ENCODE peak calls at places on chromosome 20, in five cellular contexts. One of them, this sample, is unnamed. For H3K4me1, the result is how much of the 10 kb centered on the place peaks cover.

GRCh38 chr20:31606928-31607639 is 2.0 kb downstream of the ID1 start:
- DNase-seq in H1: peak
- DNase-seq in ovary: no peak
- DNase-seq in thyroid gland: peak
- DNase-seq in spleen: no peak
- DNase-seq in this sample: no peak

GRCh38 chr20:32470025-32470861 is 112.1 kb downstream of the ASXL1 start:
- DNase-seq in H1: peak
- DNase-seq in thyroid gland: peak
- DNase-seq in ovary: peak
- DNase-seq in spleen: peak
- DNase-seq in this sample: peak

GRCh38 chr20:32611286-32611685 is 26.2 kb upstream of the NOL4L start:
- DNase-seq in ovary: no peak
- DNase-seq in spleen: no peak
- DNase-seq in H1: no peak
- DNase-seq in thyroid gland: no peak
- DNase-seq in this sample: no peak

GRCh38 chr20:9359561-9360308 is 154.7 kb upstream of the LAMP5 start:
- DNase-seq in spleen: no peak
- DNase-seq in thyroid gland: peak
- DNase-seq in ovary: peak
- DNase-seq in H1: peak
- DNase-seq in this sample: peak

GRCh38 chr20:45946149-45946970 is 11.9 kb downstream of the PCIF1 start:
- DNase-seq in ovary: peak
- DNase-seq in thyroid gland: peak
- DNase-seq in spleen: peak
- DNase-seq in H1: no peak
- DNase-seq in this sample: peak

GRCh38 chr20:19832875-19833274 is 74.8 kb downstream of the RIN2 start:
- DNase-seq in H1: no peak
- DNase-seq in spleen: no peak
- DNase-seq in thyroid gland: no peak
- DNase-seq in ovary: no peak
- DNase-seq in this sample: no peak

GRCh38 chr20:2709205-2709981 is 16.8 kb downstream of the EBF4 start:
- DNase-seq in ovary: no peak
- DNase-seq in spleen: no peak
- DNase-seq in thyroid gland: peak
- DNase-seq in H1: no peak
- DNase-seq in this sample: no peak

GRCh38 chr20:44091026-44091425 is 96.0 kb downstream of the JPH2 start:
- DNase-seq in H1: no peak
- DNase-seq in spleen: no peak
- DNase-seq in ovary: no peak
- DNase-seq in thyroid gland: no peak
- DNase-seq in this sample: no peak

GRCh38 chr20:13054011-13054410 is 45.2 kb downstream of the SPTLC3 start:
- DNase-seq in spleen: no peak
- DNase-seq in thyroid gland: no peak
- DNase-seq in H1: no peak
- DNase-seq in ovary: no peak
- DNase-seq in this sample: no peak

GRCh38 chr20:63979549-63980316 is at the start of gene SAMD10:
- DNase-seq in H1: peak
- DNase-seq in thyroid gland: peak
- DNase-seq in spleen: peak
- DNase-seq in ovary: no peak
- DNase-seq in this sample: peak

GRCh38 chr20:8633366-8633765 is 435.5 kb upstream of the PLCB4 start:
- DNase-seq in H1: no peak
- DNase-seq in spleen: no peak
- DNase-seq in ovary: no peak
- DNase-seq in thyroid gland: no peak
- DNase-seq in this sample: no peak

GRCh38 chr20:47825011-47825762 is 39.9 kb upstream of the SULF2 start:
- DNase-seq in ovary: no peak
- DNase-seq in spleen: peak
- DNase-seq in thyroid gland: no peak
- DNase-seq in H1: no peak
- DNase-seq in this sample: no peak

GRCh38 chr20:50014570-50015562 is 32.1 kb downstream of the SNAI1 start:
- DNase-seq in thyroid gland: no peak
- DNase-seq in ovary: no peak
- DNase-seq in H1: no peak
- DNase-seq in spleen: no peak
- DNase-seq in this sample: no peak

GRCh38 chr20:40339661-40340449 is 349.2 kb downstream of the MAFB start:
- DNase-seq in thyroid gland: peak
- DNase-seq in ovary: no peak
- DNase-seq in spleen: peak
- DNase-seq in H1: no peak
- DNase-seq in this sample: no peak

GRCh38 chr20:38171301-38172010 is 6.4 kb upstream of the TGM2 start:
- DNase-seq in thyroid gland: no peak
- DNase-seq in H1: no peak
- DNase-seq in spleen: no peak
- DNase-seq in ovary: no peak
- DNase-seq in this sample: no peak

GRCh38 chr20:63900373-63900772 is 5.4 kb downstream of the DNAJC5 start:
- DNase-seq in ovary: no peak
- DNase-seq in H1: no peak
- DNase-seq in spleen: no peak
- DNase-seq in thyroid gland: no peak
- DNase-seq in this sample: no peak

GRCh38 chr20:41619360-41620115 is 1.4 kb upstream of the CHD6 start:
- DNase-seq in H1: no peak
- DNase-seq in spleen: no peak
- DNase-seq in ovary: no peak
- DNase-seq in thyroid gland: no peak
- DNase-seq in this sample: no peak

GRCh38 chr20:3658708-3659491 is 4.3 kb downstream of the GFRA4 start:
- DNase-seq in thyroid gland: no peak
- DNase-seq in H1: no peak
- DNase-seq in ovary: no peak
- DNase-seq in spleen: peak
- DNase-seq in this sample: no peak

GRCh38 chr20:37418591-37418990 is 72.7 kb downstream of the SRC start:
- DNase-seq in thyroid gland: no peak
- DNase-seq in spleen: no peak
- DNase-seq in H1: no peak
- DNase-seq in ovary: no peak
- DNase-seq in this sample: no peak

GRCh38 chr20:57089701-57090144 is 176.7 kb downstream of the BMP7 start:
- DNase-seq in thyroid gland: peak
- DNase-seq in ovary: peak
- DNase-seq in spleen: peak
- DNase-seq in H1: peak
- DNase-seq in this sample: peak

GRCh38 chr20:37911838-37912273 is 8.9 kb downstream of the VSTM2L start:
- DNase-seq in spleen: no peak
- DNase-seq in H1: peak
- DNase-seq in ovary: peak
- DNase-seq in thyroid gland: no peak
- DNase-seq in this sample: peak

GRCh38 chr20:33900515-33901131 is 89.5 kb downstream of the CHMP4B start:
- DNase-seq in thyroid gland: no peak
- DNase-seq in ovary: no peak
- DNase-seq in H1: no peak
- DNase-seq in spleen: no peak
- DNase-seq in this sample: no peak

GRCh38 chr20:53597521-53598120 is 4.0 kb upstream of the ZNF217 start:
- DNase-seq in spleen: no peak
- DNase-seq in ovary: no peak
- DNase-seq in H1: no peak
- DNase-seq in thyroid gland: no peak
- DNase-seq in this sample: no peak

DNA sequence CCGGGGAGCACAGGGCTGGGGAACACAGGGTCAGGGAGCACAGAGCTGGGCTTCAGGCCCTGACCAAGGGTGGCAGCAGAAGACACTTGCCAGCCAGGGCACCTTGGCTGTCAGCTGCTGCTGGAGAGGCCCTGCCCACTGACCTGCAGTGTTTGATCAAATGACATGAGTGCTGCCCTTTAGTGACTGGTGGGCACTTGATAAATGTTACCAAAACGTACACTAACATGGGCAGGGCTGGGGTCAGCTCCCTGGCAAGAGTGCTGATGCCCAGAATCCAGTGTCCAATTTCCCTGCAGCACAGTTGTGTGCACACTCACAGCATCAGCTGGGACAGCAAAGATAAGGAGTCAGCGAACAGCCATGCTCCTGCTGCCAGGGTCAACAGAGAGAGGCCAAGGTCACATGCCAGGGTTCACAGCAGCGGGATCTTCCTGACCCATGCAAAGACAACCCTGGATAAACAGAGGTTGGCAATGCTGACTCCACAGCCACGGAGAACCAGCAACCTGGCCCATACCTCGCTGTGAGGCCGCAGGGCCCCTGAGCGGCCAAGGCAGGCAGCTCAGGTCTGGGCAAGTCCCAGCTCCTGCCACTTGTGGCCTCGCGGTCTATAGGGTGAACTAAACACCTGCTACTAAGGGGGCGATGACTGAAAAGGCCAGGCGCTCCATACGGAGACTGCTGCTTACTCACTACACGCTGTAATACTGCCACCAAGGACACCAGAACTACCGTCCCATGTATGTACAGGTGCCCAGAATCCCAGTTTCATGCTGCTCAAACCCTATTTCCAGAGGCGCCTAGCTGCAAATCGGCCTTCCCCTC is 46.3 kb downstream of the NINL start:
- DNase-seq in ovary: no peak
- DNase-seq in thyroid gland: no peak
- DNase-seq in spleen: no peak
- DNase-seq in H1: no peak
- DNase-seq in this sample: no peak
- H3K4me1 ChIP-seq in ovary: under half
- H3K4me1 ChIP-seq in thyroid gland: under half
- H3K4me1 ChIP-seq in spleen: under half
- H3K4me1 ChIP-seq in H1: under half
- H3K4me1 ChIP-seq in this sample: under half

GRCh38 chr20:327041-327945 is 1.9 kb downstream of the SOX12 start:
- DNase-seq in spleen: peak
- DNase-seq in H1: peak
- DNase-seq in thyroid gland: peak
- DNase-seq in ovary: peak
- DNase-seq in this sample: peak

GRCh38 chr20:325889-326644 is 715 bp downstream of the SOX12 start:
- DNase-seq in ovary: peak
- DNase-seq in thyroid gland: peak
- DNase-seq in H1: peak
- DNase-seq in spleen: peak
- DNase-seq in this sample: peak

GRCh38 chr20:325043-325888 is at the start of gene SOX12:
- DNase-seq in thyroid gland: peak
- DNase-seq in ovary: peak
- DNase-seq in spleen: peak
- DNase-seq in H1: peak
- DNase-seq in this sample: peak

GRCh38 chr20:326645-327031 is 1.3 kb downstream of the SOX12 start:
- DNase-seq in thyroid gland: peak
- DNase-seq in H1: no peak
- DNase-seq in spleen: peak
- DNase-seq in ovary: no peak
- DNase-seq in this sample: peak

GRCh38 chr20:324177-325042 is 942 bp upstream of the SOX12 start:
- DNase-seq in ovary: peak
- DNase-seq in spleen: peak
- DNase-seq in H1: peak
- DNase-seq in thyroid gland: peak
- DNase-seq in this sample: peak
- TF ChIP-seq POLR2A in ovary: peak
- TF ChIP-seq POLR2A in spleen: peak
- TF ChIP-seq POLR2A in H1: peak
- TF ChIP-seq POLR2A in thyroid gland: peak
- TF ChIP-seq POLR2A in this sample: peak

DNA sequence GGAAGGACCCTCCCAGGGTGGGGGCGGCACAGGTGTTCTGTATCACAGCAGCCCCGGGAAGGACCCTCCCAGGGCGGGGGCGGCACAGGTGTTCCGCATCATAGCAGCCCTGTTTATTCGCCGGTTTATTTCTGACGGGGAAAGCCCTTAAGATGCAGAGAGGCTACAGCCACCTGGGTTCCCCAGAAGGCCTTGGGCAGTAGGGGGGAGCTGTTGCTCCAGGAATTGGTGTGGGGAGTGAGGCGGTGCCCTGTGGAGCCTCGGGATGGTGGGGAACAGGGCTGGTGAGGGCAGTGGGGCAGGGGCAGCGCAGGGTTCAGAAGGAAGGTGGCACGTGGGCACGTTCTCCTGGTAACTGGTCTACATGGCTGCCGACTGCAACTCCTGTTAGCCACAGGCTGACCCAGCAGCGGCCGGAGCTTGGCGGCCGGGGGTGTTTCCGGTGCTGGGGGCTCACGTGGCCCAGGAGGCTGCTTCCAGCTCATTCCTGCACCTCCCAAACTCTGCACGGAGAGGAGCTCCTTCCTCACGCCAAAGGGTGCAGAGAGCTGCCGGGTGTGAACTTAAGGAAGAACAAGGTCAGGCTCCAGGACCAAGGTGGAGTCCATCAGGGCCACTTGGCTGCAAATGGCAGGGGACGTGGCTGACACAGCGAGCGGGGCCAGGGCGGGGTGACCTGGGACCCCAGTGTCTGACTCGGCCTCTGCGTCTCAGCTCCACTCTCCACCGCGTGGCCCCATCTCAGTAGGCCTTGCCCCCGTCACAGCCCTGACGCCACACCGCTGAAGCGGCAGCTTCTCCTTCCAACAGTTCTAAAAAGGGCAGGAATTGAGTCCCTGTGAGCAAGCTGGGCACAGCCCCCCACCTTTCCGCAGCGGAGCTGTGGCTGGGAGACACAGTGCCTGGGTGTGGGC is 13.2 kb downstream of the SLCO4A1 start:
- DNase-seq in thyroid gland: no peak
- DNase-seq in spleen: no peak
- DNase-seq in ovary: peak
- DNase-seq in H1: no peak
- DNase-seq in this sample: no peak
- H3K4me1 ChIP-seq in thyroid gland: under half
- H3K4me1 ChIP-seq in spleen: half or more
- H3K4me1 ChIP-seq in ovary: under half
- H3K4me1 ChIP-seq in H1: under half
- H3K4me1 ChIP-seq in this sample: under half

GRCh38 chr20:59008715-59009336 is 1.8 kb upstream of the CTSZ start:
- DNase-seq in ovary: no peak
- DNase-seq in spleen: no peak
- DNase-seq in H1: no peak
- DNase-seq in thyroid gland: no peak
- DNase-seq in this sample: no peak

GRCh38 chr20:59006167-59006863 is 739 bp downstream of the CTSZ start:
- DNase-seq in ovary: no peak
- DNase-seq in H1: no peak
- DNase-seq in spleen: peak
- DNase-seq in thyroid gland: peak
- DNase-seq in this sample: peak

GRCh38 chr20:59005523-59006166 is 1.4 kb downstream of the CTSZ start:
- DNase-seq in spleen: no peak
- DNase-seq in ovary: no peak
- DNase-seq in thyroid gland: no peak
- DNase-seq in H1: no peak
- DNase-seq in this sample: no peak

GRCh38 chr20:59006864-59007757 is at the start of gene CTSZ:
- DNase-seq in thyroid gland: peak
- DNase-seq in spleen: peak
- DNase-seq in H1: peak
- DNase-seq in ovary: peak
- DNase-seq in this sample: peak

GRCh38 chr20:59007758-59008511 is 881 bp upstream of the CTSZ start:
- DNase-seq in ovary: no peak
- DNase-seq in spleen: peak
- DNase-seq in thyroid gland: peak
- DNase-seq in H1: no peak
- DNase-seq in this sample: peak
- TF ChIP-seq POLR2A in ovary: no peak
- TF ChIP-seq POLR2A in spleen: no peak
- TF ChIP-seq POLR2A in thyroid gland: no peak
- TF ChIP-seq POLR2A in H1: no peak
- TF ChIP-seq POLR2A in this sample: no peak

This sample was measured in body of pancreas.